ENCODE peak calls at places on chromosomes 11 and 22, in six cellular contexts. L is A549, V is HepG2, N is K562, C is GM12878, D is SK-N-SH. S is an unnamed sample.

GRCh38 chr11:116225236-116225635 is 547.6 kb downstream of the BUD13 start:
- DNase-seq in L (no peak), V (no peak), N (no peak), C (no peak), D (peak; percentile 67), S (no peak)

GRCh38 chr22:30610299-30610698 is 3.3 kb downstream of the TCN2 start:
- DNase-seq in L (no peak), V (no peak), N (no peak), C (no peak), D (no peak), S (no peak)

GRCh38 chr11:14905104-14906033 is 13.3 kb upstream of the CYP2R1 start:
- DNase-seq in L (peak; percentile 29), V (no peak), N (no peak), C (no peak), D (peak; percentile 27), S (peak; percentile 10)

GRCh38 chr11:567629-568258 is 7.0 kb downstream of the RASSF7 start:
- DNase-seq in L (no peak), V (no peak), N (no peak), C (no peak), D (no peak), S (no peak)

GRCh38 chr11:128502736-128503135 is 84.6 kb downstream of the ETS1 start:
- DNase-seq in L (no peak), V (no peak), N (no peak), C (no peak), D (no peak), S (peak; percentile 96)

GRCh38 chr22:30890689-30891442 is 77.7 kb downstream of the MORC2 start:
- DNase-seq in L (peak; percentile 30), V (no peak), N (peak; percentile 43), C (no peak), D (peak; percentile 79), S (peak; percentile 10)

GRCh38 chr22:27476729-27477128 is 324.8 kb downstream of the MN1 start:
- DNase-seq in L (peak; percentile 60), V (no peak), N (no peak), C (no peak), D (no peak), S (peak; percentile 83)

GRCh38 chr11:108693852-108694251 is 29.0 kb downstream of the DDX10 start:
- DNase-seq in L (no peak), V (no peak), N (no peak), C (no peak), D (no peak), S (peak; percentile 63)

GRCh38 chr22:34917239-34917638 is 148.7 kb upstream of the ISX start:
- DNase-seq in L (no peak), V (no peak), N (no peak), C (no peak), D (no peak), S (no peak)

GRCh38 chr11:64935634-64936081 is at the start of gene GPHA2:
- DNase-seq in L (no peak), V (peak; percentile 68), N (peak; percentile 52), C (no peak), D (no peak), S (no peak)

GRCh38 chr11:13119928-13120520 is 110.9 kb downstream of the RASSF10 start:
- DNase-seq in L (no peak), V (no peak), N (no peak), C (no peak), D (no peak), S (no peak)

GRCh38 chr11:41446107-41446506 is 13.3 kb downstream of the LRRC4C start:
- DNase-seq in L (no peak), V (no peak), N (no peak), C (no peak), D (no peak), S (no peak)

GRCh38 chr11:45155627-45156180 is 9.3 kb downstream of the PRDM11 start:
- DNase-seq in L (no peak), V (no peak), N (no peak), C (no peak), D (no peak), S (no peak)

GRCh38 chr11:44327730-44328691 is 18.1 kb upstream of the ALX4 start:
- DNase-seq in L (no peak), V (no peak), N (no peak), C (no peak), D (no peak), S (no peak)

GRCh38 chr22:29032584-29032983 is 29.0 kb downstream of the C22orf31 start:
- DNase-seq in L (no peak), V (no peak), N (no peak), C (no peak), D (no peak), S (peak; percentile 27)

GRCh38 chr11:111571829-111572501 is 30.3 kb upstream of the SIK2 start:
- DNase-seq in L (no peak), V (peak; percentile 56), N (no peak), C (no peak), D (no peak), S (peak; percentile 33)

GRCh38 chr22:44678980-44679647 is 22.9 kb upstream of the PRR5 start:
- DNase-seq in L (no peak), V (no peak), N (no peak), C (no peak), D (no peak), S (no peak)

GRCh38 chr11:69328231-69328630 is 34.3 kb downstream of the MYEOV start:
- DNase-seq in L (no peak), V (no peak), N (no peak), C (no peak), D (no peak), S (no peak)
- TF ChIP-seq SMC3 in L (no peak), V (no peak), N (no peak), C (no peak), D (no peak), S (no peak)

DNA sequence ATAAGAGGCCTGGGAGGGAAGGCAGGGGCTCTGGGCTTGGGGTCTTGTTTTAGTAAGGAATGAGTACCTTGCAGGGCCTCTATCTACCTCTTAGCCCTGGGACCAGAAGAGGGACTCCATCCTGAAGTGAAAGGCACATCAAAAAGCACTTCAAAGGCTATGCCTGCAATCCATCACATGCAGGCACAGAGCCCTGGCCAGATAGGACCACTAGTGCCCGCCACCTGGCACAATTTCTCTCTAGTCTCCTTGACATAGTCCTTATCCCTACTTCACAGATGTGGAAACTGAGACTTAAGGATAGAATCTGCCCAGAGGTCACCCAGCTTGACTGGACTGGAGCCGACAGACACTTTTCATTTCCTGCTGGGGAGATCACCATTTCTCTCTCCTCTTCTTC is 35.5 kb downstream of the DKK3 start:
- DNase-seq in L (no peak), V (no peak), N (no peak), C (no peak), D (no peak), S (no peak)
- TF ChIP-seq SMC3 in L (no peak), V (no peak), N (no peak), C (no peak), D (no peak), S (no peak)

DNA sequence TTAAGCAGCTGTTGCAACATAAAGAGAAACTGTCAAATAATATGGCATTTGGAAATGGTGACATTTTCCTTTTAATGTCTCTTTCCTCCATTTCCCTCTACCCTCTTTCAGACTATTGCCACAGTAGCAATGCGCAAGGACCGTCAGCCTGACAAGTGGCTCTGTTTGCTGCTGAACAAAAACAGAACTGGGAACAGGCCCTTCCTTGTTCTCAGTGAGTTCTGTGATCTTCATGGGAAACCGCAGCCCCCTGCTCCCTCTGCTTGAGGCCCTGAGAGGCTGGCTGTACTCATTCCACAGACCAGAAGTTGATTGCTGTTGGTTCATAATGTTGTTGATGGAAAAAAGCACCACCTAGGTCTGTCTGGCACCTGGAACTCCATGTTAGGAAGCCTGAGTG is 559.7 kb downstream of the OPCML start:
- DNase-seq in L (no peak), V (no peak), N (no peak), C (no peak), D (no peak), S (no peak)
- TF ChIP-seq SMC3 in L (no peak), V (no peak), N (no peak), C (no peak), D (no peak), S (no peak)

GRCh38 chr11:118625976-118626375 is 18.6 kb downstream of the PHLDB1 start:
- DNase-seq in L (no peak), V (no peak), N (peak; percentile 51), C (no peak), D (peak; percentile 83), S (no peak)
- TF ChIP-seq SMC3 in L (no peak), V (no peak), N (no peak), C (no peak), D (no peak), S (no peak)

GRCh38 chr11:114182471-114182968 is 113.7 kb upstream of the NNMT start:
- DNase-seq in L (no peak), V (no peak), N (no peak), C (no peak), D (no peak), S (no peak)
- TF ChIP-seq SMC3 in L (no peak), V (no peak), N (no peak), C (no peak), D (no peak), S (no peak)

GRCh38 chr11:10051868-10052586 is 242.0 kb downstream of the SBF2 start:
- DNase-seq in L (no peak), V (no peak), N (no peak), C (no peak), D (no peak), S (peak; percentile 75)

GRCh38 chr11:10044618-10045017 is 249.4 kb downstream of the SBF2 start:
- DNase-seq in L (no peak), V (peak; percentile 4), N (no peak), C (no peak), D (no peak), S (no peak)

DNA sequence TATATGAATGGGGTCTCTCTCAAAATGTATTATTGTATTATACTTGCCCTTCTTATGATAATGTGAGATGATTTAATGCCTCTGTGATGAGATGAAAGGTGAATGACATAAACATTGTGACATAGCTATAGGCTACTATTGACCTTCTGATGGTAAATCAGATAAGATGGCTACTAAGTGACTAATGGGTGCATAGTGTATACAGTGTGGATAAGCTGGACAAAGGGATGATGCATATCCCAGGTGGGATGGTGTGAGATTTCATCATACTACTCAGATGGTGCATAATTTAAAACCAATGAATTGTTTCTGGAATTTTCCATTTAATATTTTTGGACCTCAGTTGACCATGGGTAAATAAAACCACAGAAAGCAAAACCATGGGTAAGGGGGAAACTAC is 243.5 kb downstream of the SBF2 start:
- DNase-seq in L (no peak), V (peak; percentile 91), N (no peak), C (no peak), D (no peak), S (peak; percentile 59)
- TF ChIP-seq SMC3 in L (no peak), V (no peak), N (no peak), C (no peak), D (no peak), S (no peak)

DNA sequence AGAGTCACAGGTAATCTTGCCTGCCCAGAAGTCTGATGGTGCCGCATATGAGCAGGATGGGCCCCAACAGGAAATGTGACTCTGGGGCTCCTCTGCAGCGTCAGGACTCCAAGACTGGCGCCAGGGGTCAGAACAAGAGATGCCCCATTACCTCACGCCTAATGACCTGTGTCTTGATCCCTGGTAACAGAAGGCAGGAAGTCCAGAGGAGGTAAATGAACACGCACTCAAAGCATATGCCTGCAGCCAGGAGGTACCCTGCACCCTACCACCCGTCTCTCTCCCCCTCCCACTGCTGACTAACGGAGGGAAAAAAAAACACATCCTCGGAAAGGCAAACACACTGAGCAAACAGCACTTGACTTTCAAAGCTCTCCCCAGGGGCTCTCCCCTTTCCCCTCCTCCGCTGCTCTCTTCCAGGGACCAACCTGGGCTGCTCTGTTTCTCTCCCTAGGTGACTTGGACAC is 37.3 kb downstream of the ABCC8 start:
- DNase-seq in L (peak; percentile 69), V (peak; percentile 86), N (no peak), C (no peak), D (no peak), S (no peak)
- TF ChIP-seq SMC3 in L (no peak), V (no peak), N (no peak), C (no peak), D (no peak), S (no peak)